ENCODE peak calls at places on chromosomes 1 and 21, in nine cellular contexts. One of them, this sample, is unnamed.
A peak's percentile ranks its signal among the peaks of the same experiment; 100 is the strongest.

GRCh38 chr1:111882986-111883560 is 106.4 kb downstream of the KCND3 start:
- DNase-seq in tibial nerve: no peak
- DNase-seq in HCT116: no peak
- DNase-seq in uterus: no peak
- DNase-seq in heart left ventricle: no peak
- DNase-seq in IMR-90: peak; percentile 7
- DNase-seq in ovary: no peak
- DNase-seq in stomach: no peak
- DNase-seq in vagina: no peak
- DNase-seq in this sample: peak; percentile 62

GRCh38 chr1:200337410-200337809 is 72.4 kb downstream of the ZNF281 start:
- DNase-seq in ovary: no peak
- DNase-seq in HCT116: no peak
- DNase-seq in heart left ventricle: no peak
- DNase-seq in vagina: no peak
- DNase-seq in uterus: no peak
- DNase-seq in stomach: no peak
- DNase-seq in tibial nerve: no peak
- DNase-seq in IMR-90: no peak
- DNase-seq in this sample: no peak

GRCh38 chr1:196078691-196079090 is 529.5 kb downstream of the KCNT2 start:
- DNase-seq in ovary: no peak
- DNase-seq in vagina: no peak
- DNase-seq in HCT116: no peak
- DNase-seq in IMR-90: peak; percentile 18
- DNase-seq in tibial nerve: no peak
- DNase-seq in uterus: no peak
- DNase-seq in heart left ventricle: no peak
- DNase-seq in stomach: no peak
- DNase-seq in this sample: no peak

GRCh38 chr1:37250371-37250770 is 216.1 kb upstream of the GRIK3 start:
- DNase-seq in IMR-90: peak; percentile 13
- DNase-seq in ovary: no peak
- DNase-seq in HCT116: no peak
- DNase-seq in tibial nerve: no peak
- DNase-seq in vagina: no peak
- DNase-seq in heart left ventricle: no peak
- DNase-seq in uterus: no peak
- DNase-seq in stomach: no peak
- DNase-seq in this sample: no peak

GRCh38 chr1:229887043-229887822 is 179.8 kb upstream of the GALNT2 start:
- DNase-seq in tibial nerve: peak; percentile 3
- DNase-seq in HCT116: no peak
- DNase-seq in vagina: peak; percentile 82
- DNase-seq in uterus: no peak
- DNase-seq in heart left ventricle: peak; percentile 52
- DNase-seq in IMR-90: no peak
- DNase-seq in stomach: peak; percentile 31
- DNase-seq in ovary: no peak
- DNase-seq in this sample: no peak

GRCh38 chr1:35885961-35886558 is 3.1 kb downstream of the AGO1 start:
- DNase-seq in HCT116: no peak
- DNase-seq in uterus: no peak
- DNase-seq in IMR-90: no peak
- DNase-seq in tibial nerve: no peak
- DNase-seq in stomach: no peak
- DNase-seq in ovary: no peak
- DNase-seq in heart left ventricle: no peak
- DNase-seq in vagina: no peak
- DNase-seq in this sample: no peak

GRCh38 chr1:96080925-96081324 is 640.7 kb upstream of the PTBP2 start:
- DNase-seq in vagina: no peak
- DNase-seq in tibial nerve: no peak
- DNase-seq in HCT116: peak; percentile 8
- DNase-seq in IMR-90: peak; percentile 16
- DNase-seq in uterus: no peak
- DNase-seq in stomach: no peak
- DNase-seq in ovary: no peak
- DNase-seq in heart left ventricle: no peak
- DNase-seq in this sample: no peak

GRCh38 chr21:41506526-41507520 is 1.1 kb downstream of the TMPRSS2 start:
- DNase-seq in IMR-90: no peak
- DNase-seq in stomach: peak; percentile 75
- DNase-seq in tibial nerve: no peak
- DNase-seq in vagina: no peak
- DNase-seq in heart left ventricle: no peak
- DNase-seq in ovary: no peak
- DNase-seq in uterus: no peak
- DNase-seq in HCT116: no peak
- DNase-seq in this sample: peak; percentile 89

GRCh38 chr1:24386241-24386640 is 27.3 kb downstream of the STPG1 start:
- DNase-seq in heart left ventricle: no peak
- DNase-seq in vagina: no peak
- DNase-seq in HCT116: no peak
- DNase-seq in uterus: no peak
- DNase-seq in tibial nerve: no peak
- DNase-seq in ovary: no peak
- DNase-seq in IMR-90: no peak
- DNase-seq in stomach: no peak
- DNase-seq in this sample: peak; percentile 74

GRCh38 chr21:42578034-42578433 is 64.4 kb downstream of the SLC37A1 start:
- DNase-seq in IMR-90: no peak
- DNase-seq in uterus: no peak
- DNase-seq in vagina: no peak
- DNase-seq in ovary: peak; percentile 18
- DNase-seq in heart left ventricle: no peak
- DNase-seq in stomach: no peak
- DNase-seq in HCT116: no peak
- DNase-seq in tibial nerve: no peak
- DNase-seq in this sample: no peak

GRCh38 chr21:31343680-31344480 is at the start of gene TIAM1:
- DNase-seq in vagina: no peak
- DNase-seq in HCT116: no peak
- DNase-seq in ovary: no peak
- DNase-seq in IMR-90: peak; percentile 66
- DNase-seq in uterus: no peak
- DNase-seq in tibial nerve: peak; percentile 64
- DNase-seq in stomach: peak; percentile 43
- DNase-seq in heart left ventricle: peak; percentile 49
- DNase-seq in this sample: peak; percentile 25

GRCh38 chr1:167510880-167511279 is 7.4 kb downstream of the CD247 start:
- DNase-seq in uterus: no peak
- DNase-seq in stomach: no peak
- DNase-seq in tibial nerve: no peak
- DNase-seq in vagina: no peak
- DNase-seq in ovary: no peak
- DNase-seq in HCT116: no peak
- DNase-seq in heart left ventricle: no peak
- DNase-seq in IMR-90: no peak
- DNase-seq in this sample: no peak

GRCh38 chr1:16241116-16241763 is 4.3 kb upstream of the CPLANE2 start:
- DNase-seq in heart left ventricle: no peak
- DNase-seq in IMR-90: no peak
- DNase-seq in ovary: no peak
- DNase-seq in uterus: no peak
- DNase-seq in stomach: no peak
- DNase-seq in vagina: no peak
- DNase-seq in HCT116: no peak
- DNase-seq in tibial nerve: no peak
- DNase-seq in this sample: no peak

GRCh38 chr1:115215703-115216521 is 122.1 kb downstream of the NGF start:
- DNase-seq in stomach: no peak
- DNase-seq in heart left ventricle: no peak
- DNase-seq in tibial nerve: no peak
- DNase-seq in uterus: no peak
- DNase-seq in HCT116: no peak
- DNase-seq in IMR-90: peak; percentile 36
- DNase-seq in ovary: no peak
- DNase-seq in vagina: no peak
- DNase-seq in this sample: no peak

GRCh38 chr1:54850737-54851136 is 36.3 kb downstream of the DHCR24 start:
- DNase-seq in HCT116: no peak
- DNase-seq in heart left ventricle: no peak
- DNase-seq in uterus: no peak
- DNase-seq in IMR-90: peak; percentile 99
- DNase-seq in stomach: no peak
- DNase-seq in ovary: no peak
- DNase-seq in tibial nerve: peak; percentile 46
- DNase-seq in vagina: no peak
- DNase-seq in this sample: no peak

DNA sequence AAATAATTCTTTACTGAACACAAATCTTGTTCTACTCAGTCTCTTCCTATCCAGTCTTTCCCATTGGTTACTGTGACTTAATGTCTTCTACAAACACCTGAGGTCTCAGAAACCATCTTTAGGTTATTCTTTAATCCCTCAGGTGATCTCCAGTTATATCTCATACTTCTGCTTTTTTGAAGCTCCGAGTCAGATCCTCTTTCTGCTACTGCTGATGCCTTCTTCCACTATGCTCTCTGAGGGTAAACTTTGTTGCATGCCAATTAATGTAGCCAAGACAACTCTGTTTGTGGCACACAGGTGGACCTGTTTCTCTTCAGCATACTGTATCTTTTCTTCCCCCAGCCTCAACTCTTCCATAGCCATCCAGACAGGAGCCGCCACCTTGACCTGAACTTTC is 3.1 kb upstream of the APCS start:
- DNase-seq in heart left ventricle: no peak
- DNase-seq in stomach: no peak
- DNase-seq in tibial nerve: no peak
- DNase-seq in uterus: no peak
- DNase-seq in IMR-90: no peak
- DNase-seq in vagina: no peak
- DNase-seq in ovary: no peak
- DNase-seq in HCT116: no peak
- DNase-seq in this sample: no peak
- TF ChIP-seq POLR2A in heart left ventricle: no peak
- TF ChIP-seq POLR2A in stomach: no peak
- TF ChIP-seq POLR2A in tibial nerve: no peak
- TF ChIP-seq POLR2A in uterus: no peak
- TF ChIP-seq POLR2A in IMR-90: no peak
- TF ChIP-seq POLR2A in vagina: no peak
- TF ChIP-seq POLR2A in ovary: no peak
- TF ChIP-seq POLR2A in HCT116: no peak
- TF ChIP-seq POLR2A in this sample: no peak

GRCh38 chr1:91791691-91792392 is 94.1 kb downstream of the TGFBR3 start:
- DNase-seq in vagina: no peak
- DNase-seq in stomach: no peak
- DNase-seq in tibial nerve: no peak
- DNase-seq in IMR-90: no peak
- DNase-seq in ovary: no peak
- DNase-seq in heart left ventricle: no peak
- DNase-seq in HCT116: no peak
- DNase-seq in uterus: peak; percentile 73
- DNase-seq in this sample: no peak

GRCh38 chr1:91793877-91794276 is 92.1 kb downstream of the TGFBR3 start:
- DNase-seq in IMR-90: no peak
- DNase-seq in ovary: no peak
- DNase-seq in tibial nerve: no peak
- DNase-seq in HCT116: no peak
- DNase-seq in heart left ventricle: no peak
- DNase-seq in uterus: no peak
- DNase-seq in stomach: no peak
- DNase-seq in vagina: no peak
- DNase-seq in this sample: no peak

GRCh38 chr1:91791103-91791502 is 94.8 kb downstream of the TGFBR3 start:
- DNase-seq in uterus: no peak
- DNase-seq in vagina: no peak
- DNase-seq in HCT116: no peak
- DNase-seq in ovary: no peak
- DNase-seq in tibial nerve: no peak
- DNase-seq in IMR-90: no peak
- DNase-seq in stomach: no peak
- DNase-seq in heart left ventricle: no peak
- DNase-seq in this sample: no peak

GRCh38 chr1:91793189-91793588 is 92.8 kb downstream of the TGFBR3 start:
- DNase-seq in ovary: no peak
- DNase-seq in vagina: no peak
- DNase-seq in HCT116: no peak
- DNase-seq in heart left ventricle: no peak
- DNase-seq in stomach: no peak
- DNase-seq in uterus: no peak
- DNase-seq in IMR-90: no peak
- DNase-seq in tibial nerve: no peak
- DNase-seq in this sample: no peak

DNA sequence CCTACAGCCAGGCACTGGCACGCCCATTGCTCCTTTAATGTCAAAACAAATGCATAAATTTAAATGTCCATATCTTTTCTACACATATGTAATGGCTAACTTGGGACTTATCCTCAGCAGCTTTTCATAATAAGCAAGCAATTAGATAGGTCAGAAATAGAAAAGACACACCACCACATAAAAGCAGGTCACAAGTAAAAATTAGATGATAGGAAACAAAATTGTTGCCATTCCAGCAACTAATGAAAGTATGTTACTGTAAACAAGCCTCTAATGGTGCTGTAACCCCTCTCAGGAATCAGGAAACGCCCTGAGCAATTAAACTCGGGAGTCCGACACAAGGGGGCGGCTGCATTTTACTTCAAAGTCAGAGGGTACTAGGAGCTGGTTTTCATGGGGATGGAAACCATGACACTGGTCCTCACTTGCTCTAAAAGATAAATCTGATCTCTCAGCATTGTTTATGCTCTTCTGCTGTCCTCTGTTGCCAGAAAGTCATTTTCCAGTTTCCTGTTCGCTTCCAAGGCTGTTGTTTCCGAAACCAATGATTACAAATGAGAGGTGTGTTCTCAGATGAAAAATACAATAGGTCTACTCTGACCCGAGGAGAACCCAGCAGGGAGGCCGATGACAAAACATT is 93.4 kb downstream of the TGFBR3 start:
- DNase-seq in uterus: no peak
- DNase-seq in ovary: no peak
- DNase-seq in heart left ventricle: no peak
- DNase-seq in HCT116: no peak
- DNase-seq in vagina: no peak
- DNase-seq in tibial nerve: no peak
- DNase-seq in IMR-90: no peak
- DNase-seq in stomach: no peak
- DNase-seq in this sample: no peak
- H3K4me1 ChIP-seq in uterus: peaks cover 40% of the 10 kb centered on the region
- H3K4me1 ChIP-seq in ovary: peaks cover 19% of the 10 kb centered on the region
- H3K4me1 ChIP-seq in heart left ventricle: peaks cover 40% of the 10 kb centered on the region
- H3K4me1 ChIP-seq in HCT116: peaks cover 17% of the 10 kb centered on the region
- H3K4me1 ChIP-seq in vagina: peaks cover 79% of the 10 kb centered on the region
- H3K4me1 ChIP-seq in tibial nerve: peaks cover 86% of the 10 kb centered on the region
- H3K4me1 ChIP-seq in IMR-90: peaks cover 15% of the 10 kb centered on the region
- H3K4me1 ChIP-seq in stomach: peaks cover 65% of the 10 kb centered on the region
- H3K4me1 ChIP-seq in this sample: peaks cover 21% of the 10 kb centered on the region

GRCh38 chr1:32082022-32082421 is 9.3 kb downstream of the TMEM39B start:
- DNase-seq in heart left ventricle: no peak
- DNase-seq in IMR-90: no peak
- DNase-seq in stomach: no peak
- DNase-seq in vagina: no peak
- DNase-seq in uterus: no peak
- DNase-seq in HCT116: no peak
- DNase-seq in tibial nerve: no peak
- DNase-seq in ovary: no peak
- DNase-seq in this sample: no peak
- H3K27ac ChIP-seq in heart left ventricle: no peak overlapping the region
- H3K27ac ChIP-seq in IMR-90: no peak overlapping the region
- H3K27ac ChIP-seq in stomach: no peak overlapping the region
- H3K27ac ChIP-seq in vagina: no peak overlapping the region
- H3K27ac ChIP-seq in uterus: no peak overlapping the region
- H3K27ac ChIP-seq in HCT116: no peak overlapping the region
- H3K27ac ChIP-seq in tibial nerve: no peak overlapping the region
- H3K27ac ChIP-seq in ovary: no peak overlapping the region
- H3K27ac ChIP-seq in this sample: no peak overlapping the region

GRCh38 chr1:156076609-156077429 is 5.4 kb downstream of the MEX3A start:
- DNase-seq in HCT116: no peak
- DNase-seq in tibial nerve: no peak
- DNase-seq in vagina: no peak
- DNase-seq in heart left ventricle: peak; percentile 65
- DNase-seq in uterus: peak; percentile 68
- DNase-seq in ovary: peak; percentile 51
- DNase-seq in IMR-90: no peak
- DNase-seq in stomach: no peak
- DNase-seq in this sample: peak; percentile 47
- TF ChIP-seq POLR2A in HCT116: no peak
- TF ChIP-seq POLR2A in tibial nerve: no peak
- TF ChIP-seq POLR2A in vagina: peak; percentile 16
- TF ChIP-seq POLR2A in heart left ventricle: no peak
- TF ChIP-seq POLR2A in uterus: peak; percentile 40
- TF ChIP-seq POLR2A in ovary: no peak
- TF ChIP-seq POLR2A in IMR-90: no peak
- TF ChIP-seq POLR2A in stomach: no peak
- TF ChIP-seq POLR2A in this sample: peak; percentile 35